ENCODE peak calls at places on chromosomes 7 and 10, in seven cellular contexts. F, E, X, H, U, R and O are unnamed samples.

GRCh38 chr10:113656896-113657295 is 6.9 kb downstream of the NRAP start:
- DNase-seq in F (no peak), H (no peak), U (no peak), X (no peak), R (no peak), E (no peak), O (no peak)

GRCh38 chr10:98267069-98267893 is 713 bp downstream of the LOXL4 start:
- DNase-seq in E (no peak), F (no peak), U (no peak), X (no peak), H (no peak), R (no peak), O (no peak)

GRCh38 chr10:131310054-131310903 is 1.2 kb downstream of the TCERG1L start:
- DNase-seq in F (no peak), H (no peak), E (no peak), U (no peak), X (no peak), R (no peak), O (no peak)

GRCh38 chr7:101108961-101109360 is 17.9 kb upstream of the SERPINE1 start:
- DNase-seq in U (no peak), E (no peak), H (no peak), F (no peak), R (peak; percentile 97), X (no peak), O (peak; percentile 95)

GRCh38 chr7:128112781-128113221 is 81.6 kb upstream of the LRRC4 start:
- DNase-seq in X (no peak), R (no peak), F (peak; percentile 35), H (no peak), U (peak; percentile 48), E (peak; percentile 47), O (no peak)

GRCh38 chr7:110204527-110204926 is 886.4 kb upstream of the LRRN3 start:
- DNase-seq in E (no peak), X (no peak), U (no peak), F (peak; percentile 59), R (no peak), H (no peak), O (no peak)

GRCh38 chr7:151368136-151368571 is 26.5 kb downstream of the NUB1 start:
- DNase-seq in X (peak; percentile 75), R (peak; percentile 12), H (peak; percentile 45), U (peak; percentile 68), E (peak; percentile 79), F (peak; percentile 86), O (peak; percentile 29)

GRCh38 chr10:103254538-103255325 is 9.0 kb downstream of the RPEL1 start:
- DNase-seq in E (peak; percentile 30), U (no peak), R (no peak), H (no peak), X (no peak), F (no peak), O (peak; percentile 78)

GRCh38 chr10:44370731-44371248 is 14.1 kb downstream of the CXCL12 start:
- DNase-seq in F (no peak), H (no peak), R (no peak), X (no peak), U (no peak), E (no peak), O (no peak)

GRCh38 chr7:33654641-33655040 is 250.7 kb upstream of the BMPER start:
- DNase-seq in H (no peak), X (no peak), F (no peak), E (no peak), U (no peak), R (no peak), O (no peak)

GRCh38 chr10:63166742-63167258 is 33.7 kb downstream of the NRBF2 start:
- DNase-seq in R (peak; percentile 10), X (peak; percentile 16), H (peak; percentile 73), E (no peak), U (peak; percentile 73), F (peak; percentile 82), O (peak; percentile 55)

GRCh38 chr7:110534241-110534931 is 556.5 kb upstream of the LRRN3 start:
- DNase-seq in F (no peak), U (no peak), R (peak; percentile 86), E (no peak), H (no peak), X (no peak), O (peak; percentile 95)

GRCh38 chr7:104926189-104926904 is 87.7 kb upstream of the KMT2E start:
- DNase-seq in X (no peak), H (no peak), E (no peak), F (no peak), U (no peak), R (no peak), O (no peak)

GRCh38 chr7:132116369-132116768 is 459.9 kb downstream of the PLXNA4 start:
- DNase-seq in R (peak; percentile 60), H (no peak), F (no peak), U (no peak), E (no peak), X (no peak), O (peak; percentile 85)

GRCh38 chr7:28316489-28316888 is 95.8 kb upstream of the CREB5 start:
- DNase-seq in F (no peak), E (no peak), U (no peak), X (no peak), R (no peak), H (no peak), O (no peak)

GRCh38 chr10:30645340-30645827 is 15.8 kb upstream of the LYZL2 start:
- DNase-seq in X (no peak), R (no peak), U (no peak), F (no peak), E (no peak), H (no peak), O (peak; percentile 22)

GRCh38 chr7:50397320-50397970 is 52.7 kb downstream of the FIGNL1 start:
- DNase-seq in E (no peak), U (no peak), R (no peak), F (no peak), H (no peak), X (peak; percentile 37), O (no peak)

GRCh38 chr10:61832866-61833481 is 68.5 kb upstream of the ARID5B start:
- DNase-seq in E (no peak), F (no peak), U (no peak), X (no peak), H (no peak), R (no peak), O (peak; percentile 15)